ENCODE peak calls at places on chromosomes 7 and 10, in five cellular contexts. E is mesenchymal stem cell, Q is kidney epithelial cell, J is ascending aorta, D is ovary. B is an unnamed sample.

GRCh38 chr10:119447421-119447820 is 95.1 kb downstream of the RGS10 start:
- DNase-seq in Q (no peak), J (no peak), D (peak; percentile 18), E (no peak), B (no peak)

GRCh38 chr7:95631545-95631944 is 35.2 kb upstream of the PDK4 start:
- DNase-seq in D (no peak), E (peak; percentile 45), J (no peak), Q (no peak), B (no peak)

GRCh38 chr7:105261689-105262088 is 127.0 kb downstream of the SRPK2 start:
- DNase-seq in E (peak; percentile 37), D (no peak), J (no peak), Q (no peak), B (no peak)

GRCh38 chr7:50711271-50712175 is 71.2 kb downstream of the GRB10 start:
- DNase-seq in E (no peak), J (no peak), Q (no peak), D (no peak), B (no peak)

GRCh38 chr10:70357447-70358035 is 24.9 kb downstream of the LRRC20 start:
- DNase-seq in J (no peak), D (no peak), Q (no peak), E (peak; percentile 81), B (no peak)

GRCh38 chr7:104160375-104160774 is 47.4 kb downstream of the ORC5 start:
- DNase-seq in Q (peak; percentile 5), D (no peak), J (no peak), E (peak; percentile 27), B (peak; percentile 17)

GRCh38 chr10:124417846-124418725 is 637 bp downstream of the OAT start:
- DNase-seq in E (peak; percentile 80), J (no peak), Q (no peak), D (peak; percentile 75), B (peak; percentile 77)

GRCh38 chr10:6034371-6034770 is 27.8 kb downstream of the IL2RA start:
- DNase-seq in D (no peak), E (no peak), Q (no peak), J (no peak), B (no peak)

GRCh38 chr10:132571565-132572544 is 34.3 kb downstream of the INPP5A start:
- DNase-seq in Q (peak; percentile 90), D (no peak), E (peak; percentile 87), J (peak; percentile 48), B (peak; percentile 89)

GRCh38 chr7:101319401-101319800 is 2.2 kb downstream of the IFT22 start:
- DNase-seq in J (no peak), Q (no peak), D (no peak), E (no peak), B (no peak)

GRCh38 chr7:140506788-140507464 is 27.6 kb upstream of the MKRN1 start:
- DNase-seq in J (no peak), Q (no peak), D (no peak), E (peak; percentile 77), B (peak; percentile 71)

GRCh38 chr10:101967713-101968112 is 88.3 kb downstream of the ARMH3 start:
- DNase-seq in D (no peak), J (no peak), E (no peak), Q (no peak), B (no peak)

GRCh38 chr10:132142396-132143161 is 44.2 kb upstream of the DPYSL4 start:
- DNase-seq in D (peak; percentile 68), J (no peak), Q (no peak), E (peak; percentile 6), B (peak; percentile 73)

GRCh38 chr7:150642926-150643325 is 10.7 kb upstream of the GIMAP6 start:
- DNase-seq in D (no peak), Q (no peak), J (no peak), E (no peak), B (no peak)

GRCh38 chr10:282294-283139 is 147.3 kb downstream of the ZMYND11 start:
- DNase-seq in Q (no peak), J (no peak), D (no peak), E (peak; percentile 31), B (no peak)

GRCh38 chr10:97991875-97992274 is 38.5 kb downstream of the CRTAC1 start:
- DNase-seq in D (no peak), E (peak; percentile 30), Q (no peak), J (no peak), B (peak; percentile 68)

GRCh38 chr7:118948508-118948907 is 724.0 kb downstream of the ANKRD7 start:
- DNase-seq in Q (no peak), J (no peak), E (no peak), D (no peak), B (no peak)

GRCh38 chr7:73615886-73616285 is 8.4 kb downstream of the MLXIPL start:
- DNase-seq in E (no peak), D (no peak), J (no peak), Q (no peak), B (no peak)

GRCh38 chr10:64630534-64630933 is 1109.3 kb downstream of the REEP3 start:
- DNase-seq in E (no peak), D (no peak), Q (no peak), J (no peak), B (no peak)

GRCh38 chr10:115173915-115174443 is 80.8 kb downstream of the ATRNL1 start:
- DNase-seq in E (no peak), D (no peak), Q (no peak), J (no peak), B (no peak)

GRCh38 chr7:1807821-1808600 is 137.9 kb downstream of the ELFN1 start:
- DNase-seq in E (no peak), D (no peak), Q (no peak), J (no peak), B (no peak)

GRCh38 chr10:133191651-133192050 is 31.6 kb downstream of the KNDC1 start:
- DNase-seq in Q (no peak), D (no peak), E (no peak), J (no peak), B (no peak)

GRCh38 chr7:127447326-127447945 is 54.9 kb upstream of the ZNF800 start:
- DNase-seq in D (no peak), J (no peak), E (peak; percentile 17), Q (no peak), B (no peak)

GRCh38 chr7:45922810-45923209 is 1.7 kb upstream of the IGFBP3 start:
- DNase-seq in D (no peak), J (no peak), E (peak; percentile 53), Q (no peak), B (no peak)

GRCh38 chr7:3272691-3273141 is 28.3 kb upstream of the SDK1 start:
- DNase-seq in J (no peak), E (peak; percentile 79), Q (peak; percentile 81), D (no peak), B (peak; percentile 22)

GRCh38 chr7:157995815-157996214 is 591.8 kb downstream of the PTPRN2 start:
- DNase-seq in D (no peak), E (no peak), Q (no peak), J (no peak), B (no peak)

GRCh38 chr7:17405786-17406185 is 107.3 kb downstream of the AHR start:
- DNase-seq in Q (peak; percentile 57), D (no peak), J (no peak), E (peak; percentile 93), B (peak; percentile 13)
- H3K4me3 ChIP-seq in Q (no peak overlapping the region), D (no peak overlapping the region), J (no peak overlapping the region), E (no peak overlapping the region), B (no peak overlapping the region)

DNA sequence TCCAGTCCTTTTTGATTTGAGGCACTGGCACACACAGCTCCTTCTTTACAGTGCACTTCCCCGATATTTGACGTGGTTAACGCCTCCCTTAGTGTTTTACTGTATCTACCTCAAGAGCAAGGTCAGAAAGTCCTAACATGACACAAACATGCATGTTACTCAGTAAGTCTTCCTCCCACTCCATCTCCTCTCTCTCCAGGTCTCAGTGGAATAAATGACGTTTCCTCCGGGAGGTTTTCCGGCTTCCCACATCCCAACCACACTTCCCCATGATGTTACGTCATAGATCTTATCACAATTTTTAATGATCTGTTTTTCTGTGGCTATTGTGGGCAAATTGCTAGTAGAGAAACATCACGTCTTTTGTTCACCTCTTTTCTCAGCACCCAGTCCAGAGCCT is 165.7 kb downstream of the PTPN20 start:
- DNase-seq in J (no peak), Q (peak; percentile 1), E (no peak), D (no peak), B (no peak)
- H3K36me3 ChIP-seq in J (no peaks in the 10 kb centered on the region), Q (no peaks in the 10 kb centered on the region), E (no peaks in the 10 kb centered on the region), D (no peaks in the 10 kb centered on the region), B (no peaks in the 10 kb centered on the region)

GRCh38 chr10:88949051-88949450 is 3.5 kb downstream of the ACTA2 start:
- DNase-seq in J (no peak), D (no peak), E (no peak), Q (no peak), B (no peak)
- H3K4me3 ChIP-seq in J (peak overlapping the region; percentile 84), D (peak overlapping the region; percentile 50), E (no peak overlapping the region), Q (no peak overlapping the region), B (no peak overlapping the region)

GRCh38 chr7:117468174-117468573 is 11.7 kb upstream of the CFTR start:
- DNase-seq in E (no peak), Q (no peak), D (no peak), J (no peak), B (no peak)

GRCh38 chr7:117470777-117471176 is 9.0 kb upstream of the CFTR start:
- DNase-seq in D (no peak), J (no peak), Q (no peak), E (no peak), B (no peak)

GRCh38 chr7:117472335-117472734 is 7.5 kb upstream of the CFTR start:
- DNase-seq in J (no peak), D (no peak), Q (no peak), E (no peak), B (no peak)
- H3K36me3 ChIP-seq in J (no peaks in the 10 kb centered on the region), D (no peaks in the 10 kb centered on the region), Q (no peaks in the 10 kb centered on the region), E (no peaks in the 10 kb centered on the region), B (no peaks in the 10 kb centered on the region)

GRCh38 chr10:110410329-110411046 is 87.2 kb upstream of the DUSP5 start:
- DNase-seq in D (no peak), J (no peak), E (peak; percentile 88), Q (peak; percentile 97), B (peak; percentile 82)
- H3K4me3 ChIP-seq in D (no peak overlapping the region), J (no peak overlapping the region), E (no peak overlapping the region), Q (no peak overlapping the region), B (no peak overlapping the region)

DNA sequence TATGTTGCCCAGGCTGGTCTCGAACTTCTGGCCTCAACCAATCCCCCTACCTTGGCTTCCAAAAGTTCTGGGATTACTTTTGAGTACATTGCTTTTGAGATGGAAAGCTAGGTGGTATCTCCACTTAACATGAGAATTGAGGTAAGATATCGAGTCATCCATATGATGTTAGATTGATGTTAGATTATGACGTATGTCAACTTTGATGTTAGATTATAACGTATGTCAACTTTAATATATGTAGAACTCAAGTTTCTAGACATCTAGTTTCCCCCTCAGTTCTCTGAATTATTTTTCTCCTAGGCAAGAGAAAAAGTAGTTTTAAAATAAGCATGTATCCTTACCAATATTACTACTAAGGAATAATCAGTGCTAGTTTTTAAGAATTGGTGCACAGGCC is 20.0 kb downstream of the SHOC2 start:
- DNase-seq in D (no peak), Q (no peak), E (no peak), J (no peak), B (no peak)
- H3K36me3 ChIP-seq in D (no peaks in the 10 kb centered on the region), Q (no peaks in the 10 kb centered on the region), E (peaks cover 15% of the 10 kb centered on the region), J (no peaks in the 10 kb centered on the region), B (no peaks in the 10 kb centered on the region)

GRCh38 chr10:95657250-95657649 is 739 bp upstream of the ALDH18A1 start:
- DNase-seq in D (no peak), J (no peak), E (no peak), Q (no peak), B (no peak)
- H3K4me3 ChIP-seq in D (peak overlapping the region; percentile 88), J (peak overlapping the region; percentile 89), E (no peak overlapping the region), Q (no peak overlapping the region), B (no peak overlapping the region)